ENCODE peak calls at places on chromosome 10, in four cellular contexts. One of them, this sample, is unnamed.

GRCh38 chr10:98444314-98445006 is 2.3 kb downstream of the HPS1 start:
- DNase-seq in activated CD4-positive, CD25-positive, alpha-beta regulatory T cell: no peak
- DNase-seq in astrocyte of the spinal cord: no peak
- DNase-seq in nucleus accumbens: no peak
- DNase-seq in this sample: no peak

GRCh38 chr10:93062499-93063216 is 2.1 kb downstream of the CYP26C1 start:
- DNase-seq in activated CD4-positive, CD25-positive, alpha-beta regulatory T cell: no peak
- DNase-seq in nucleus accumbens: no peak
- DNase-seq in astrocyte of the spinal cord: no peak
- DNase-seq in this sample: peak; percentile 61

GRCh38 chr10:98555011-98555619 is 108.4 kb upstream of the HPS1 start:
- DNase-seq in nucleus accumbens: no peak
- DNase-seq in astrocyte of the spinal cord: no peak
- DNase-seq in activated CD4-positive, CD25-positive, alpha-beta regulatory T cell: no peak
- DNase-seq in this sample: peak; percentile 31

GRCh38 chr10:30045961-30046360 is 13.4 kb downstream of the JCAD start:
- DNase-seq in activated CD4-positive, CD25-positive, alpha-beta regulatory T cell: no peak
- DNase-seq in nucleus accumbens: no peak
- DNase-seq in astrocyte of the spinal cord: no peak
- DNase-seq in this sample: no peak

GRCh38 chr10:6536102-6536501 is 44.0 kb downstream of the PRKCQ start:
- DNase-seq in astrocyte of the spinal cord: no peak
- DNase-seq in nucleus accumbens: no peak
- DNase-seq in activated CD4-positive, CD25-positive, alpha-beta regulatory T cell: no peak
- DNase-seq in this sample: no peak

GRCh38 chr10:61000769-61001730 is 57.1 kb upstream of the RHOBTB1 start:
- DNase-seq in activated CD4-positive, CD25-positive, alpha-beta regulatory T cell: no peak
- DNase-seq in astrocyte of the spinal cord: peak; percentile 16
- DNase-seq in nucleus accumbens: peak; percentile 4
- DNase-seq in this sample: peak; percentile 84

GRCh38 chr10:71081229-71081560 is 131.2 kb upstream of the UNC5B start:
- DNase-seq in astrocyte of the spinal cord: no peak
- DNase-seq in activated CD4-positive, CD25-positive, alpha-beta regulatory T cell: no peak
- DNase-seq in nucleus accumbens: no peak
- DNase-seq in this sample: no peak

GRCh38 chr10:7720478-7720877 is 17.4 kb downstream of the ITIH2 start:
- DNase-seq in activated CD4-positive, CD25-positive, alpha-beta regulatory T cell: no peak
- DNase-seq in astrocyte of the spinal cord: no peak
- DNase-seq in nucleus accumbens: no peak
- DNase-seq in this sample: no peak

GRCh38 chr10:72027498-72027897 is 60.9 kb downstream of the SPOCK2 start:
- DNase-seq in astrocyte of the spinal cord: peak; percentile 33
- DNase-seq in activated CD4-positive, CD25-positive, alpha-beta regulatory T cell: no peak
- DNase-seq in nucleus accumbens: no peak
- DNase-seq in this sample: no peak

GRCh38 chr10:122267849-122268737 is 3.0 kb upstream of the BTBD16 start:
- DNase-seq in activated CD4-positive, CD25-positive, alpha-beta regulatory T cell: no peak
- DNase-seq in astrocyte of the spinal cord: peak; percentile 29
- DNase-seq in nucleus accumbens: no peak
- DNase-seq in this sample: peak; percentile 62

GRCh38 chr10:118047363-118047719 is 600 bp upstream of the RAB11FIP2 start:
- DNase-seq in activated CD4-positive, CD25-positive, alpha-beta regulatory T cell: no peak
- DNase-seq in nucleus accumbens: no peak
- DNase-seq in astrocyte of the spinal cord: no peak
- DNase-seq in this sample: no peak

GRCh38 chr10:70786799-70787415 is 1.7 kb upstream of the TBATA start:
- DNase-seq in astrocyte of the spinal cord: peak; percentile 38
- DNase-seq in activated CD4-positive, CD25-positive, alpha-beta regulatory T cell: no peak
- DNase-seq in nucleus accumbens: no peak
- DNase-seq in this sample: no peak

GRCh38 chr10:25824050-25824449 is 110.0 kb upstream of the MYO3A start:
- DNase-seq in activated CD4-positive, CD25-positive, alpha-beta regulatory T cell: no peak
- DNase-seq in astrocyte of the spinal cord: no peak
- DNase-seq in nucleus accumbens: no peak
- DNase-seq in this sample: no peak

GRCh38 chr10:101207026-101207425 is 22.2 kb downstream of the LBX1 start:
- DNase-seq in activated CD4-positive, CD25-positive, alpha-beta regulatory T cell: no peak
- DNase-seq in astrocyte of the spinal cord: no peak
- DNase-seq in nucleus accumbens: no peak
- DNase-seq in this sample: no peak

GRCh38 chr10:128263891-128264688 is 137.9 kb upstream of the MKI67 start:
- DNase-seq in astrocyte of the spinal cord: peak; percentile 20
- DNase-seq in nucleus accumbens: no peak
- DNase-seq in activated CD4-positive, CD25-positive, alpha-beta regulatory T cell: no peak
- DNase-seq in this sample: peak; percentile 82

This sample was measured in neural progenitor cell.